ENCODE peak calls at places on chromosomes 11 and 22, in six cellular contexts. One of them, this sample, is unnamed.

GRCh38 chr22:37334859-37335818 is 52.8 kb downstream of the CYTH4 start:
- DNase-seq in fibroblast of lung: no peak
- DNase-seq in left ventricle myocardium inferior: no peak
- DNase-seq in breast epithelium: no peak
- DNase-seq in HCT116: no peak
- DNase-seq in brain microvascular endothelial cell: no peak
- DNase-seq in this sample: no peak

GRCh38 chr22:32603651-32604540 is 129.3 kb downstream of the FBXO7 start:
- DNase-seq in fibroblast of lung: no peak
- DNase-seq in left ventricle myocardium inferior: no peak
- DNase-seq in breast epithelium: no peak
- DNase-seq in HCT116: no peak
- DNase-seq in brain microvascular endothelial cell: no peak
- DNase-seq in this sample: no peak

GRCh38 chr11:794013-794765 is 3.9 kb downstream of the SLC25A22 start:
- DNase-seq in fibroblast of lung: no peak
- DNase-seq in left ventricle myocardium inferior: no peak
- DNase-seq in breast epithelium: no peak
- DNase-seq in HCT116: no peak
- DNase-seq in brain microvascular endothelial cell: no peak
- DNase-seq in this sample: no peak

GRCh38 chr22:38162881-38163843 is 18.5 kb downstream of the PLA2G6 start:
- DNase-seq in fibroblast of lung: no peak
- DNase-seq in left ventricle myocardium inferior: no peak
- DNase-seq in breast epithelium: no peak
- DNase-seq in HCT116: no peak
- DNase-seq in brain microvascular endothelial cell: no peak
- DNase-seq in this sample: no peak

GRCh38 chr11:40130427-40130826 is 1329.0 kb downstream of the LRRC4C start:
- DNase-seq in fibroblast of lung: peak
- DNase-seq in left ventricle myocardium inferior: no peak
- DNase-seq in breast epithelium: no peak
- DNase-seq in HCT116: no peak
- DNase-seq in brain microvascular endothelial cell: no peak
- DNase-seq in this sample: no peak

GRCh38 chr11:28969832-28970231 is 861.6 kb downstream of the METTL15 start:
- DNase-seq in fibroblast of lung: no peak
- DNase-seq in left ventricle myocardium inferior: no peak
- DNase-seq in breast epithelium: no peak
- DNase-seq in HCT116: no peak
- DNase-seq in brain microvascular endothelial cell: no peak
- DNase-seq in this sample: no peak

GRCh38 chr11:106552694-106553203 is 465.5 kb downstream of the GUCY1A2 start:
- DNase-seq in fibroblast of lung: no peak
- DNase-seq in left ventricle myocardium inferior: no peak
- DNase-seq in breast epithelium: no peak
- DNase-seq in HCT116: no peak
- DNase-seq in brain microvascular endothelial cell: no peak
- DNase-seq in this sample: no peak

GRCh38 chr22:19808873-19809478 is 45.7 kb downstream of the GNB1L start:
- DNase-seq in fibroblast of lung: no peak
- DNase-seq in left ventricle myocardium inferior: peak
- DNase-seq in breast epithelium: no peak
- DNase-seq in HCT116: no peak
- DNase-seq in brain microvascular endothelial cell: no peak
- DNase-seq in this sample: no peak

GRCh38 chr11:4072668-4073285 is 21.8 kb upstream of the RRM1 start:
- DNase-seq in fibroblast of lung: peak
- DNase-seq in left ventricle myocardium inferior: no peak
- DNase-seq in breast epithelium: peak
- DNase-seq in HCT116: peak
- DNase-seq in brain microvascular endothelial cell: peak
- DNase-seq in this sample: peak

GRCh38 chr22:25187469-25187868 is 12.2 kb upstream of the CRYBB3 start:
- DNase-seq in fibroblast of lung: no peak
- DNase-seq in left ventricle myocardium inferior: no peak
- DNase-seq in breast epithelium: no peak
- DNase-seq in HCT116: no peak
- DNase-seq in brain microvascular endothelial cell: no peak
- DNase-seq in this sample: no peak

GRCh38 chr11:107102692-107103463 is 84.6 kb upstream of the GUCY1A2 start:
- DNase-seq in fibroblast of lung: no peak
- DNase-seq in left ventricle myocardium inferior: no peak
- DNase-seq in breast epithelium: no peak
- DNase-seq in HCT116: no peak
- DNase-seq in brain microvascular endothelial cell: no peak
- DNase-seq in this sample: no peak

GRCh38 chr11:45805305-45806071 is 539 bp downstream of the SLC35C1 start:
- DNase-seq in fibroblast of lung: peak
- DNase-seq in left ventricle myocardium inferior: peak
- DNase-seq in breast epithelium: peak
- DNase-seq in HCT116: no peak
- DNase-seq in brain microvascular endothelial cell: peak
- DNase-seq in this sample: no peak

GRCh38 chr11:24781288-24781687 is 284.4 kb downstream of the LUZP2 start:
- DNase-seq in fibroblast of lung: no peak
- DNase-seq in left ventricle myocardium inferior: no peak
- DNase-seq in breast epithelium: no peak
- DNase-seq in HCT116: no peak
- DNase-seq in brain microvascular endothelial cell: no peak
- DNase-seq in this sample: no peak

GRCh38 chr11:65013130-65013691 is 749 bp upstream of the ARL2 start:
- DNase-seq in fibroblast of lung: peak
- DNase-seq in left ventricle myocardium inferior: no peak
- DNase-seq in breast epithelium: peak
- DNase-seq in HCT116: no peak
- DNase-seq in brain microvascular endothelial cell: peak
- DNase-seq in this sample: no peak

GRCh38 chr11:86291466-86292262 is 10.4 kb upstream of the HIKESHI start:
- DNase-seq in fibroblast of lung: peak
- DNase-seq in left ventricle myocardium inferior: no peak
- DNase-seq in breast epithelium: no peak
- DNase-seq in HCT116: peak
- DNase-seq in brain microvascular endothelial cell: peak
- DNase-seq in this sample: peak

GRCh38 chr11:71456831-71457230 is 3.8 kb downstream of the NADSYN1 start:
- DNase-seq in fibroblast of lung: no peak
- DNase-seq in left ventricle myocardium inferior: no peak
- DNase-seq in breast epithelium: no peak
- DNase-seq in HCT116: no peak
- DNase-seq in brain microvascular endothelial cell: no peak
- DNase-seq in this sample: no peak

GRCh38 chr11:40204228-40204627 is 1255.2 kb downstream of the LRRC4C start:
- DNase-seq in fibroblast of lung: no peak
- DNase-seq in left ventricle myocardium inferior: no peak
- DNase-seq in breast epithelium: no peak
- DNase-seq in HCT116: no peak
- DNase-seq in brain microvascular endothelial cell: no peak
- DNase-seq in this sample: no peak

GRCh38 chr11:106794058-106794457 is 224.2 kb downstream of the GUCY1A2 start:
- DNase-seq in fibroblast of lung: peak
- DNase-seq in left ventricle myocardium inferior: no peak
- DNase-seq in breast epithelium: no peak
- DNase-seq in HCT116: no peak
- DNase-seq in brain microvascular endothelial cell: no peak
- DNase-seq in this sample: no peak

GRCh38 chr22:39292002-39292401 is 27.4 kb downstream of the RPL3 start:
- DNase-seq in fibroblast of lung: peak
- DNase-seq in left ventricle myocardium inferior: no peak
- DNase-seq in breast epithelium: peak
- DNase-seq in HCT116: no peak
- DNase-seq in brain microvascular endothelial cell: no peak
- DNase-seq in this sample: no peak

GRCh38 chr22:48800036-48800885 is 1027.4 kb downstream of the BRD1 start:
- DNase-seq in fibroblast of lung: no peak
- DNase-seq in left ventricle myocardium inferior: no peak
- DNase-seq in breast epithelium: no peak
- DNase-seq in HCT116: no peak
- DNase-seq in brain microvascular endothelial cell: no peak
- DNase-seq in this sample: no peak

GRCh38 chr11:76554767-76555166 is 109.9 kb downstream of the EMSY start:
- DNase-seq in fibroblast of lung: no peak
- DNase-seq in left ventricle myocardium inferior: no peak
- DNase-seq in breast epithelium: no peak
- DNase-seq in HCT116: no peak
- DNase-seq in brain microvascular endothelial cell: no peak
- DNase-seq in this sample: no peak

GRCh38 chr11:110305169-110306018 is 9.0 kb upstream of the RDX start:
- DNase-seq in fibroblast of lung: peak
- DNase-seq in left ventricle myocardium inferior: no peak
- DNase-seq in breast epithelium: no peak
- DNase-seq in HCT116: no peak
- DNase-seq in brain microvascular endothelial cell: no peak
- DNase-seq in this sample: no peak

GRCh38 chr11:67105964-67106363 is 13.1 kb upstream of the KDM2A start:
- DNase-seq in fibroblast of lung: no peak
- DNase-seq in left ventricle myocardium inferior: no peak
- DNase-seq in breast epithelium: no peak
- DNase-seq in HCT116: no peak
- DNase-seq in brain microvascular endothelial cell: no peak
- DNase-seq in this sample: no peak

GRCh38 chr11:92627615-92628201 is 341.7 kb upstream of the MTNR1B start:
- DNase-seq in fibroblast of lung: peak
- DNase-seq in left ventricle myocardium inferior: no peak
- DNase-seq in breast epithelium: no peak
- DNase-seq in HCT116: no peak
- DNase-seq in brain microvascular endothelial cell: peak
- DNase-seq in this sample: no peak

GRCh38 chr11:71501071-71501985 is 25.7 kb upstream of the KRTAP5-7 start:
- DNase-seq in fibroblast of lung: no peak
- DNase-seq in left ventricle myocardium inferior: no peak
- DNase-seq in breast epithelium: no peak
- DNase-seq in HCT116: no peak
- DNase-seq in brain microvascular endothelial cell: no peak
- DNase-seq in this sample: no peak

GRCh38 chr22:43106302-43106701 is 4.2 kb upstream of the BIK start:
- DNase-seq in fibroblast of lung: no peak
- DNase-seq in left ventricle myocardium inferior: no peak
- DNase-seq in breast epithelium: no peak
- DNase-seq in HCT116: no peak
- DNase-seq in brain microvascular endothelial cell: no peak
- DNase-seq in this sample: no peak

GRCh38 chr11:1051356-1052132 is 15.0 kb upstream of the MUC6 start:
- DNase-seq in fibroblast of lung: no peak
- DNase-seq in left ventricle myocardium inferior: no peak
- DNase-seq in breast epithelium: no peak
- DNase-seq in HCT116: no peak
- DNase-seq in brain microvascular endothelial cell: no peak
- DNase-seq in this sample: no peak

DNA sequence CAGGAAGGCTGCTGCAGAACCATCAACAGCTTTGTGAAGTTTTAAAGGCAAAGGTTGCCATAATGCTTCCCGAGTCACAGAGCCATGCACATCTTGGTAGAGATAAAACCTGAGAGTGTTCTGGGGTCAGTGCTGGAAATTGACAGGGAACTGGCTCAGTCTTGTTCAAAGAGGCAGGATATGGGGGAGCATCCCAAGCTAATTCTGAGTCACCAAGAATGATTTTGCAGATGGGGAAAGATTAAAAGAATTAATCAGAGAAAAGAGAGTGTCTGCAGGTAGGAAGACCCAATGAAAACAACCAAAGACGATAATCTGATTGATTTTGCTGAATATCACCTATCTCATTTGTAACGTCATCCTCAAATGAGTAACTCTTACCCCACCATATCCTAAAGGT is 99.9 kb upstream of the CD44 start:
- DNase-seq in fibroblast of lung: no peak
- DNase-seq in left ventricle myocardium inferior: no peak
- DNase-seq in breast epithelium: no peak
- DNase-seq in HCT116: no peak
- DNase-seq in brain microvascular endothelial cell: no peak
- DNase-seq in this sample: no peak
- H3K27ac ChIP-seq in fibroblast of lung: no peak
- H3K27ac ChIP-seq in left ventricle myocardium inferior: no peak
- H3K27ac ChIP-seq in breast epithelium: no peak
- H3K27ac ChIP-seq in HCT116: no peak
- H3K27ac ChIP-seq in brain microvascular endothelial cell: no peak
- H3K27ac ChIP-seq in this sample: no peak

DNA sequence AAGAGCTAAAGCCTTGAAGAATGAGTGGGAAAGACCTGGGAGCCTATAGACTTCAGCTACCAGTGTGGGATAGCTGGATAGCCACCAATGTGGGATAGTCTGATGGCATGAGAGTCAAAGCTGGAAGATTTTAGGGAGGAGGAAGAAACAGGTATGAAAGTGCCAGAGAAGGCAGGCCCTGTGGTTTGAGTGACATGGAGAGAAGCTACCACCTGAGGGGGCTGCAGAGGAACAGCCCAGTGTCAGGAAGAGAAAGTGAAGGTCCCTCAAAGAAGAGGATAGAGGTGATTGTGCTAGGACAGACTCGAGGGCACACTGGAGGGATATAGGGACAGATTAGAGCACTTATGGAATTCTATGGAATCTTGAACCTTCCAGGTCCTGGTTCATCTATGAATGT is 23.1 kb upstream of the PAX6 start:
- DNase-seq in fibroblast of lung: no peak
- DNase-seq in left ventricle myocardium inferior: no peak
- DNase-seq in breast epithelium: no peak
- DNase-seq in HCT116: no peak
- DNase-seq in brain microvascular endothelial cell: no peak
- DNase-seq in this sample: no peak
- TF ChIP-seq CTCF in fibroblast of lung: no peak
- TF ChIP-seq CTCF in left ventricle myocardium inferior: no peak
- TF ChIP-seq CTCF in breast epithelium: no peak
- TF ChIP-seq CTCF in HCT116: no peak
- TF ChIP-seq CTCF in brain microvascular endothelial cell: peak
- TF ChIP-seq CTCF in this sample: no peak

DNA sequence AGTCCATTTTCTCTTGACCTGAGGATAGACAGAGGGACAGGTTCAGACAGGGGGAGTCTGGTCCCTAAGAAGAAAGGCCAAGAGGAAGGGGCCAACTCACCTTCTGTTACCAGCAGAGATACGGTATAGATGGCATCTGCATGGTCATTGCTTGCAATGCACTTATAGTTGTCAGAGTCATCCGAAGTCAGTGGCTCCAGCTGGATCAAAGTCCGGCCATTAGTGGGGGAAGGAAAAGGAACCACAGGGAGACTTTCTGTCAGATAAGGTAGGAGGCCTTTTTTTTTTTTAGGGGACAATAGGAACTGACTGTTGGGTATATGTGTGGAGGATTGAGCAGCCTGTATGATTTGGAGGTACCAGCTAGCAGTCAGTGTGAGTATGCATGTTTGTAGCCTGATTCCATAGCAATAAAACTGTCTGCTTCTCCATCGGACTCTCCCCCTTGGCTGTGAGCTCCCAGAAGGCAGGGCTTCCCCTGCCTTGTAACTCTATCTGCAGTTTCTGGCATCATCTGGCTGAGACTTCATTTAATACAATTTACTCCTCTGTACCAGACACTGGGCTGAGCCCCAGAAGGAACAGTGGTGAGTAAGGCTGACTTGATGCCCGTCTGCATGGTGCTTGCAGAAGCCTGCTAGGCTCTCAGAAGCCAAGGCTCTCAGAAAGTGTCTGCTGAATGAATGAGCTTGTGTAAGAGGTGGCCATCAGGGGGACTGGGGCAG is 5.7 kb downstream of the IGSF22 start:
- DNase-seq in fibroblast of lung: peak
- DNase-seq in left ventricle myocardium inferior: no peak
- DNase-seq in breast epithelium: no peak
- DNase-seq in HCT116: no peak
- DNase-seq in brain microvascular endothelial cell: no peak
- DNase-seq in this sample: no peak
- H3K27ac ChIP-seq in fibroblast of lung: no peak
- H3K27ac ChIP-seq in left ventricle myocardium inferior: peak
- H3K27ac ChIP-seq in breast epithelium: peak
- H3K27ac ChIP-seq in HCT116: no peak
- H3K27ac ChIP-seq in brain microvascular endothelial cell: no peak
- H3K27ac ChIP-seq in this sample: no peak

GRCh38 chr11:2760196-2760871 is 60.5 kb upstream of the KCNQ1OT1 start:
- DNase-seq in fibroblast of lung: no peak
- DNase-seq in left ventricle myocardium inferior: no peak
- DNase-seq in breast epithelium: peak
- DNase-seq in HCT116: no peak
- DNase-seq in brain microvascular endothelial cell: no peak
- DNase-seq in this sample: no peak
- TF ChIP-seq CTCF in fibroblast of lung: no peak
- TF ChIP-seq CTCF in left ventricle myocardium inferior: no peak
- TF ChIP-seq CTCF in breast epithelium: no peak
- TF ChIP-seq CTCF in HCT116: no peak
- TF ChIP-seq CTCF in brain microvascular endothelial cell: no peak
- TF ChIP-seq CTCF in this sample: no peak